ENCODE peak calls at places on chromosomes 1 and 21, in six cellular contexts. E is heart right ventricle, T is PC-3, F is RWPE2, W is hepatocyte, U is upper lobe of right lung. J is an unnamed sample. For H3K4me1, the result is how much of the 10 kb centered on the place peaks cover.

GRCh38 chr1:39689635-39690034 is 1.6 kb downstream of the HPCAL4 start:
- DNase-seq in E (no peak), T (no peak), F (no peak), W (no peak), U (no peak), J (no peak)

GRCh38 chr1:230240446-230241076 is 173.5 kb downstream of the GALNT2 start:
- DNase-seq in E (no peak), T (no peak), F (no peak), W (no peak), U (no peak), J (no peak)

GRCh38 chr1:6028042-6028895 is 17.4 kb upstream of the KCNAB2 start:
- DNase-seq in E (no peak), T (no peak), F (no peak), W (no peak), U (peak), J (no peak)

GRCh38 chr21:16078382-16078781 is 348.6 kb downstream of the USP25 start:
- DNase-seq in E (no peak), T (no peak), F (no peak), W (no peak), U (no peak), J (no peak)

GRCh38 chr1:205456383-205456867 is 580 bp upstream of the BLACAT1 start:
- DNase-seq in E (no peak), T (no peak), F (no peak), W (no peak), U (no peak), J (no peak)

GRCh38 chr1:65059930-65060538 is 88.0 kb upstream of the AK4 start:
- DNase-seq in E (no peak), T (peak), F (no peak), W (peak), U (no peak), J (no peak)

GRCh38 chr1:226293553-226293920 is 15.4 kb downstream of the LIN9 start:
- DNase-seq in E (no peak), T (no peak), F (no peak), W (no peak), U (no peak), J (no peak)

GRCh38 chr1:58035523-58035922 is 511.0 kb downstream of the OMA1 start:
- DNase-seq in E (no peak), T (no peak), F (no peak), W (peak), U (no peak), J (no peak)

GRCh38 chr1:67691712-67692111 is 6.7 kb downstream of the GADD45A start:
- DNase-seq in E (no peak), T (no peak), F (no peak), W (no peak), U (no peak), J (no peak)

GRCh38 chr21:35528109-35529042 is 479.3 kb upstream of the RUNX1 start:
- DNase-seq in E (peak), T (no peak), F (no peak), W (no peak), U (peak), J (no peak)

GRCh38 chr1:89754518-89754917 is 66.3 kb upstream of the LRRC8D start:
- DNase-seq in E (no peak), T (no peak), F (no peak), W (no peak), U (no peak), J (no peak)

GRCh38 chr1:156801409-156802121 is 15.1 kb downstream of the SH2D2A start:
- DNase-seq in E (no peak), T (no peak), F (no peak), W (peak), U (no peak), J (peak)

GRCh38 chr21:35563885-35564451 is 496.4 kb downstream of the SETD4 start:
- DNase-seq in E (peak), T (no peak), F (no peak), W (peak), U (no peak), J (peak)

GRCh38 chr1:60746278-60746761 is 336.0 kb upstream of the NFIA start:
- DNase-seq in E (peak), T (no peak), F (no peak), W (no peak), U (peak), J (no peak)

GRCh38 chr1:183304466-183305122 is 113.6 kb downstream of the NMNAT2 start:
- DNase-seq in E (peak), T (peak), F (no peak), W (no peak), U (no peak), J (no peak)

GRCh38 chr1:168643152-168643551 is 66.7 kb downstream of the XCL1 start:
- DNase-seq in E (no peak), T (no peak), F (no peak), W (no peak), U (no peak), J (no peak)

GRCh38 chr1:56409112-56409691 is 170.2 kb downstream of the PLPP3 start:
- DNase-seq in E (no peak), T (peak), F (no peak), W (no peak), U (peak), J (no peak)

GRCh38 chr1:32180186-32181060 is 948 bp downstream of the TXLNA start:
- DNase-seq in E (peak), T (peak), F (no peak), W (peak), U (peak), J (peak)

GRCh38 chr1:27772071-27772470 is 948 bp upstream of the STX12 start:
- DNase-seq in E (no peak), T (no peak), F (no peak), W (no peak), U (no peak), J (no peak)

GRCh38 chr1:247474367-247474766 is 16.5 kb upstream of the OR2B11 start:
- DNase-seq in E (no peak), T (no peak), F (no peak), W (no peak), U (no peak), J (no peak)

GRCh38 chr1:227038401-227038800 is 98.3 kb downstream of the COQ8A start:
- DNase-seq in E (no peak), T (peak), F (no peak), W (no peak), U (no peak), J (no peak)

GRCh38 chr1:99599678-99600175 is 46.2 kb upstream of the PALMD start:
- DNase-seq in E (peak), T (peak), F (no peak), W (peak), U (no peak), J (peak)

GRCh38 chr1:65717815-65718454 is 74.8 kb upstream of the PDE4B start:
- DNase-seq in E (no peak), T (peak), F (no peak), W (no peak), U (no peak), J (no peak)

GRCh38 chr1:85884372-85885035 is 176.3 kb upstream of the ZNHIT6 start:
- DNase-seq in E (no peak), T (peak), F (no peak), W (peak), U (no peak), J (no peak)

GRCh38 chr1:15639262-15639661 is 22.0 kb downstream of the DDI2 start:
- DNase-seq in E (no peak), T (no peak), F (no peak), W (no peak), U (no peak), J (no peak)

GRCh38 chr1:69163779-69164178 is 403.9 kb upstream of the LRRC7 start:
- DNase-seq in E (no peak), T (no peak), F (no peak), W (no peak), U (no peak), J (no peak)

GRCh38 chr1:57986432-57986831 is 560.1 kb downstream of the OMA1 start:
- DNase-seq in E (no peak), T (no peak), F (no peak), W (no peak), U (no peak), J (no peak)

GRCh38 chr1:100703052-100703451 is 16.5 kb upstream of the VCAM1 start:
- DNase-seq in E (no peak), T (no peak), F (no peak), W (no peak), U (no peak), J (no peak)

GRCh38 chr1:214537219-214537618 is 14.2 kb downstream of the PTPN14 start:
- DNase-seq in E (no peak), T (peak), F (no peak), W (no peak), U (no peak), J (no peak)

GRCh38 chr1:79617777-79618176 is 611.2 kb upstream of the ADGRL4 start:
- DNase-seq in E (no peak), T (peak), F (no peak), W (no peak), U (no peak), J (no peak)

GRCh38 chr1:27011058-27011764 is 1.4 kb downstream of the TENT5B start:
- DNase-seq in E (no peak), T (peak), F (peak), W (peak), U (peak), J (peak)

GRCh38 chr1:111140680-111140967 is 601 bp downstream of the CEPT1 start:
- DNase-seq in E (no peak), T (peak), F (peak), W (peak), U (no peak), J (no peak)

GRCh38 chr1:218711021-218711420 is 365.9 kb downstream of the TGFB2 start:
- DNase-seq in E (no peak), T (peak), F (no peak), W (no peak), U (no peak), J (no peak)

GRCh38 chr1:161921990-161922389 is 101.7 kb downstream of the OLFML2B start:
- DNase-seq in E (no peak), T (peak), F (no peak), W (no peak), U (no peak), J (no peak)

GRCh38 chr1:170424346-170424745 is 107.6 kb upstream of the GORAB start:
- DNase-seq in E (no peak), T (peak), F (no peak), W (no peak), U (no peak), J (no peak)

GRCh38 chr1:148353461-148354283 is 129.4 kb downstream of the PPIAL4G start:
- DNase-seq in E (no peak), T (peak), F (no peak), W (peak), U (no peak), J (no peak)

DNA sequence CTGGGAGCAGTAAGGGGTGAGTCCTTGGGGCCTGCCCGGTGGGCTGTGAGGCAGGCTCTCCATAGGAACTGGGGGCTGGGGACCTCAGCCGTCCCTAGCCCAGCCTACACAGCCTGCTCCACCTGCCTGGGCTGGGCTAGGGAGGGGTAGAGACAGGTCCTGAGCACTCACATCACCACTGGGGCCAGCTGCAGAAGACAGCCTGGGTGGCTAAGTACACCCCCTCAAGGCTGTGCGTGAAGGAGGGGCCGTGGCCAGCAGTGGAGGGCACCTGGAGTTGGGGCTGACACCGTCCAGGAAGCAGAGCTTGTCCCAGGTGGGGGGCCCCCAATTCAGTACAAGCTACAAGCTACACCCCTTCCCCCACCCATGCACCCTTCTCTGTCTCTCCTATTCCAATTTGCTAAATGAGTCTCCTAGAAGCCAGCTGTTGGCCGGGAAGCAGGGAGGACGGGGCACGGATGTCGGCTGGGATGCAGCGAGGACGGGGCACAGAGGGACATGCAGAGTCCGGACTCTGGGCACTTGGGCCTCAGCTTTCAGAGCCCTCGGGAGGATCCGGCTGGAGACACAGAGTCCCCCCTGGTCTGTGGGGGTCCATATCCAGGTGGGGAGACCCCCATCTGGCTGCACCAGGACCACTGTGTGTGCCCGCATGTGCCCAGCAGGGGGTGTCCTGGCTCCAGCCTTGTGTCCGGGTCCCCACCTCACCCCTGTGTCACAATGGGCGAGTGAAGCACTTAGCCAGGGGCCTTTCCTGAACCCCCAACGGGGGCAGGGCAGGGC is 1.8 kb downstream of the ISG15 start:
- DNase-seq in E (no peak), T (peak), F (no peak), W (peak), U (no peak), J (no peak)
- TF ChIP-seq CTCF in E (peak), T (peak), F (peak), W (peak), U (peak), J (no peak)

DNA sequence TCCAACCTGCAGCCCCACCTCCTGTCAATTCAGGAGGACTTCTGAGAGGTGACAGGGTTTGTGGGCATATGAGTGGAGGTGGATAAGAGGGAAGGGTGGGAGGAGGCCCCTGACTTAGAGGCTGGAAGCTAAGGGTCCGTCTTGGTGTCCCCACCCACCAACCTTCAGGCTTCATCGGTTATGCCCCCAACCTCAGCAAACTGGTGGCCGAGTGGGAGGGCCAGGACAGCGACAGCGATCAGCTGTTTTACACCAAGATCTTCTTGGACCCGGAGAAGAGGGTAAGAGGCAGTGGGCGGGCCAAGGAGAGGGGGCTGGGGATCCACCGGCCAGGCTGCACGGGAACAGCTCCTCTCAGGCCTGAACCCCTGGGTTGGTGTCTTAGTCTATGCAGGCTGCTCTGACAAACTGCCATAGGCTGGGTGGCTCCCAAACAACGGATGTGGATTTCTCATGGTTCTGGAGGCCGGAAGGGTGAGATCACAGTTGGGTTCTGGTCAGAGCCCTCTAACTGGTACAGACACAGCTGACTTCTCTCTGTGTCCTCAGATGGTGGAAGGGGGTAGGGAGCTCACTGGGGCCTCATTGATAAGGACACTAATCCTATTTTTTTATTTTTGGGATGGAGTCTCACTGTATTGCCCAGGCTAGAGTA is 18.1 kb downstream of the PLOD1 start:
- DNase-seq in E (no peak), T (no peak), F (no peak), W (no peak), U (no peak), J (no peak)
- H3K4me1 ChIP-seq in E (under half), T (under half), F (under half), W (under half), U (under half), J (under half)

DNA sequence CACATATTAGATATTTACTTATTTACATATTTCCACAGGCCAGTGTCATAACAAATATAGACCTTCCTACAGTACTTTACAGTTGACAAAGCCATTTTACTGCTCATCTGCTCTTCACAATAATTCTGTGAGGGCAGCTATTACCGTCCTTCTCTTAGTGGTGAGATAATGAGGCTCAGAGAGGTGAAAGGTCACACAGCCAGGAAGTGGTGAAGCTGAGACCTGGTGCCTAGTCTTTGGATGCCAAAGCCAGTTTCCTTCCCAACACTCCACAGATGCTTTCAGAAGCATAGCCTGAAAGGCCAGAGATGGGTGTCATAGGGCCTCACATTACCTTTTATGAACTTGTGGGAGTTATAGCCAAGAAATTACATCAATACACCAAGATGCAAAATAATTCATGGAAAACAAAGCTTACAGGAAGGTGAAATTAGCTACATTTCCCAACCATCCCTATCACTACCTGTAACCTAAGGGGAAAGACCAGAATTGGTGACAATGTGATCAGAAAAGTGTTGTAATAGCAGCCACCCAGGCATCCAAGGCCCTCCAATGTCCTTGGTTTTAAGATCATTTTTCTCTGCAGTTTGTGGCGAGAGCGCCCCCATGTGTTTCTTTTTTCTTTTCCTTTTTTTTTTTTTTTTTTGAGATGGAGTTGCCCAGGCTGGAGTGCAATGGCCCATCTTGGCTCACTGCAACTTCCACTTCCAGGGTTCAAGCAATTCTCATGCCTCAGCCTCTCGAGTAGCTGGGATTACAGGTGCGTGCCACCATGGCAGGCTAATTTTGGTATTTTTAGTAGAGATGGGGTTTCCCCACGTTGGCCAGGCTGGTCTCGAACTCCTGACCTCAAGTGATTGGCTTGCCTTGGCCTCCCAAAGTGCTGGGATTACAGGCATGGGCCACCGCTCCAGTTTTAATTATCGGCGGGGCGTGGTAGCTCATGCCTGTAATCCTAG is 26.5 kb upstream of the RPL11 start:
- DNase-seq in E (no peak), T (peak), F (no peak), W (no peak), U (no peak), J (no peak)
- TF ChIP-seq CTCF in E (peak), T (peak), F (peak), W (no peak), U (peak), J (no peak)

DNA sequence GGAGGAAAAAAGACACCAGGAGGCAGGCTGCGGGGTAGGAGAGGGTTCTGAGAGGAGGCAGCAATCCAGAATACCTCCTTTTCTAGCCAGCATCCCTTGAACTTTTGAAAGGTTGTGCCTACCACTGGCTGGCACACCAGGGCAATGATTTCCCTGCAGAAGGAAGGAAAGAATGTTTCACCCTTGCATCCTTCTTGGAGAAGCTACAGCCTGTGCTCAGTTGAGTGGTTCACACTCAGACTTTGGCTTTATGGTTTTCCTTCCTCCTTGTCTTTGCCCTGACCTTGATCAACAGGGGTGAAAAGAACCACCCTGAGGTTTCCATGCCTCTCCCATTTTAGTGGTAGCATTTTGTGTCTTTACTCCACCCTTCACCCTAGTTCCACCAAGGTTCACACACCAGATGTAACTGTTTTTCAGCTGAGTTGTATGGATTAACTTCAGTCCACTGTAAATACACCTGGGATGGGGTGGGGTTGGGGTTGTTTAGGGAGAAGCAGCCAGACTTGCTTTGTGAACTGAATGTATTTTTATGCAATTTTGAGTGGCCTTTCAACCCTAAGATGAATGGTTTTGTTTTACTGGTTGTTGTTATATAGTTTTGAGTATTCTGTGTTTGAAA is 122.3 kb downstream of the SYT2 start:
- DNase-seq in E (no peak), T (no peak), F (no peak), W (no peak), U (no peak), J (no peak)
- H3K4me1 ChIP-seq in E (half or more), T (under half), F (half or more), W (under half), U (under half), J (under half)